ENCODE peak calls at places on chromosomes 12 and 14, in ten cellular contexts. C, Y, I, X, D, N, O, P, Q and Z are unnamed samples.

GRCh38 chr14:76644875-76645518 is 116.3 kb upstream of the VASH1 start:
- DNase-seq in Y (no peak), N (no peak), C (no peak), Q (no peak), I (peak; percentile 71), P (peak; percentile 80), O (peak; percentile 6), D (no peak), X (no peak), Z (peak; percentile 72)

GRCh38 chr14:105283899-105284298 is 16.9 kb downstream of the BRF1 start:
- DNase-seq in C (no peak), O (no peak), N (no peak), X (no peak), Y (no peak), P (no peak), Q (no peak), D (no peak), I (no peak), Z (no peak)

GRCh38 chr12:51951843-51952722 is 584 bp downstream of the ACVR1B start:
- DNase-seq in Y (peak; percentile 52), X (peak; percentile 78), N (no peak), P (peak; percentile 35), D (no peak), I (peak; percentile 61), O (no peak), Q (no peak), C (peak; percentile 36), Z (peak; percentile 44)

GRCh38 chr14:77039285-77040058 is 11.0 kb upstream of the IRF2BPL start:
- DNase-seq in C (no peak), Y (no peak), O (no peak), N (no peak), X (no peak), Q (no peak), P (no peak), I (no peak), D (no peak), Z (no peak)

GRCh38 chr12:10331642-10332239 is 24.1 kb downstream of the KLRD1 start:
- DNase-seq in D (no peak), P (peak; percentile 12), C (no peak), X (no peak), Y (no peak), O (peak; percentile 59), N (no peak), Q (no peak), I (no peak), Z (no peak)

GRCh38 chr12:91813701-91814100 is 331.9 kb downstream of the BTG1 start:
- DNase-seq in Y (no peak), C (no peak), Q (no peak), O (no peak), X (no peak), P (no peak), I (no peak), D (no peak), N (no peak), Z (no peak)

GRCh38 chr12:15540469-15540872 is 218.2 kb downstream of the PTPRO start:
- DNase-seq in I (no peak), C (no peak), N (no peak), P (peak; percentile 46), Y (no peak), D (no peak), Q (no peak), O (peak; percentile 62), X (no peak), Z (no peak)

GRCh38 chr12:2624543-2625266 is 170.1 kb upstream of the FKBP4 start:
- DNase-seq in D (no peak), P (peak; percentile 58), O (peak; percentile 50), Q (no peak), C (no peak), N (peak; percentile 84), I (peak; percentile 87), Y (no peak), X (no peak), Z (peak; percentile 62)

GRCh38 chr12:46950116-46950515 is 124.3 kb upstream of the SLC38A4 start:
- DNase-seq in C (no peak), D (no peak), Y (no peak), N (no peak), X (no peak), P (no peak), I (no peak), Q (no peak), O (peak; percentile 82), Z (no peak)

GRCh38 chr12:116774020-116774419 is 35.9 kb downstream of the RNFT2 start:
- DNase-seq in Q (no peak), D (no peak), I (no peak), N (no peak), X (no peak), P (no peak), Y (no peak), C (no peak), O (no peak), Z (no peak)

GRCh38 chr14:59317782-59318505 is 129.5 kb downstream of the DAAM1 start:
- DNase-seq in Q (no peak), P (no peak), N (no peak), I (no peak), O (no peak), D (no peak), X (no peak), Y (no peak), C (no peak), Z (no peak)

GRCh38 chr14:56949828-56950227 is 139.5 kb upstream of the OTX2 start:
- DNase-seq in I (no peak), X (no peak), O (no peak), C (no peak), D (no peak), Y (no peak), N (no peak), Q (no peak), P (no peak), Z (no peak)

GRCh38 chr14:99718031-99718810 is 34.1 kb downstream of the CYP46A1 start:
- DNase-seq in O (no peak), I (peak; percentile 25), C (no peak), Y (no peak), P (no peak), X (no peak), D (peak; percentile 62), N (no peak), Q (no peak), Z (peak; percentile 36)

GRCh38 chr12:124340080-124340900 is 45.4 kb downstream of the RFLNA start:
- DNase-seq in C (no peak), I (no peak), X (no peak), Y (no peak), P (no peak), O (no peak), Q (no peak), D (no peak), N (no peak), Z (no peak)

GRCh38 chr14:71103662-71104484 is 196.6 kb downstream of the PCNX1 start:
- DNase-seq in Y (no peak), Q (no peak), D (no peak), C (peak; percentile 12), I (no peak), P (peak; percentile 25), N (no peak), O (peak; percentile 75), X (no peak), Z (no peak)

DNA sequence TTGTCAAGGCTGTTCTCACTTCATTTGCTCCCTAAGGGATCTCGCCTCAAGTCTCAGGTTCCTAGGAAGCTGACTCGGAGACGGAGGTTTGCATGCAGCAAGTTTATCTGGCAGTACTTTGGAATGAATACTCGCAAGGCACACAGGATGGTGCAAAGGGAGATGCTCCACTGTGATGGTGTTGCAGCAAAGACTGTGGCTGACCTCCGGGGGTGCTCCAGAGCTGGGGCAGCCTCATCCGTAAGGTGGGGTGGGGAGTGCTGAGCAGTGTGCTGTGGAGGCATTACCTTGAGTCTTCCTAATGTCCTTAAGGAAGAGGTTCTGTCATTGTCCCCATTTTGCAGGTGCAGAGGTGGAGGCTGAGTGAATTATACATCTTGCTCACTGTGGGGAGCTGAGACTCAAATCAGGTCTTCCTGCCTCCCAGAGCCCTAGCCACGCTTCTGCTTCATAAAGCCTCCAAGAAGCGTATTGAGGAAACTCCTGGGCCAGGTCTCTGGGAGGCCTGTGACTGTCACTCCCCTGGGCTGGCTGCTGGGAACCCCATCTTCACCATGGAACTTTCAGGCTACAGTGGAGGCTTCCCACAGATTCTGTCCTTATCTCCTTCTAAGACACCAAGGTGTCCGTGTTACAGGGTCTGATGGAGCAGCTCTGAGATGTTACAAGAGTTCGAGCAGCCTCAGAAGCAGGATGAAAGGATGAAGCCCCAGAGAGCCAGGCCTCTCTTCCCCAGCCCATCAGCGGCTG is 39.5 kb downstream of the GALNT16 start:
- DNase-seq in C (no peak), P (no peak), D (peak; percentile 56), Y (no peak), O (no peak), N (no peak), Q (no peak), X (peak; percentile 16), I (peak; percentile 52), Z (no peak)
- TF ChIP-seq CTCF in C (no peak), P (peak; percentile 70), D (no peak), Y (no peak), O (no peak), N (no peak), Q (no peak), X (no peak), I (peak; percentile 62), Z (no peak)

DNA sequence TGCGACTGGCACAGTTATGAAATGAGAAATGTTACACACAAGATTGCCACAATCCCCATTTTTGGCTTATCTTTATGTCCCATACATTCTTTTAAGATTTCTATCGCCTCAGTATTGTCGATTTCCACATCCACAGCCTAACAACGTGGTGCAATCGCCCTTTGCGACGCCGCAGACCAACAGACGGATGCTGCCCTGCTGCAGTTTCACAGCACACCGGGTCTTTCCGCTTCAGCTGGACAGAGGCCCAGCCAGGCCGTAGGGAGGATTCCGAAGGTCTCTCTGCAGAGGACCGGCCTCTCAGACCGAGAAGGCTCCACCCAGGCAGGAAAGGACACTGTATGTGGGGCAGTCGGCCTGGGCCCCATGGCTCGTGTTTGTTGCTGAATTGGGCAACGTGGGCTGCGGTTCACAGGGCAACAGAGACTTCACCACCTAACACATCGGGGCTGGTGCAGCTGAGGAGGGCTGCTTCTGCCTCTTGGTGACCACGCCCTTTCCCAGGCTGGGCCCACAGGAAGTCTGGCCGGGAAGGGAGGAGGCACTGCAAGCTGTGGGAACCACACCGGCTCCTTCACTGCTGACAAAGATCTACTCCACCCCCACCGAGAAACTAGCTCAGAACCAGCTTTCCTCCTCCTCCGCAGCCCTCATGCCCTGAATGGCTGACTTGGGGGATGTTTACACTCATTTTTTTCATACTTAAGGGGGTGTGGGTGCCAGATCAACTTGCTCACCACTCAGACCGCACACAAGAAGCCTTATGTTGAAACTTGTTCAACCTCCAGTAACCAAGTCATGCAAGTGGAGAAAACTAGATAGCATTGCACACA is 32.9 kb upstream of the MDM1 start:
- DNase-seq in P (no peak), Q (peak; percentile 82), Y (peak; percentile 90), C (peak; percentile 92), D (peak; percentile 94), N (peak; percentile 81), I (peak; percentile 96), O (peak; percentile 92), X (peak; percentile 98), Z (peak; percentile 61)
- TF ChIP-seq CTCF in P (no peak), Q (no peak), Y (no peak), C (no peak), D (peak; percentile 6), N (no peak), I (no peak), O (no peak), X (no peak), Z (no peak)

GRCh38 chr12:121709478-121709890 is 3.1 kb upstream of the TMEM120B start:
- DNase-seq in D (no peak), X (no peak), P (no peak), O (peak; percentile 83), C (no peak), Y (no peak), I (no peak), N (no peak), Q (no peak), Z (no peak)
- TF ChIP-seq CTCF in D (no peak), X (no peak), P (no peak), O (peak; percentile 49), C (no peak), Y (no peak), I (peak; percentile 27), N (no peak), Q (no peak), Z (no peak)

GRCh38 chr12:95838125-95838524 is 20.6 kb upstream of the SNRPF start:
- DNase-seq in X (no peak), O (peak; percentile 50), I (no peak), Y (no peak), N (no peak), Q (no peak), P (no peak), C (no peak), D (no peak), Z (no peak)
- TF ChIP-seq CTCF in X (no peak), O (no peak), I (no peak), Y (no peak), N (no peak), Q (no peak), P (no peak), C (no peak), D (no peak), Z (no peak)